ENCODE peak calls at places on chromosome 20, in five cellular contexts. One of them, this sample, is unnamed.

GRCh38 chr20:34703573-34704176 is 469 bp upstream of the TP53INP2 start:
- DNase-seq in psoas muscle: no peak
- DNase-seq in small intestine: peak
- DNase-seq in GM12864: no peak
- DNase-seq in breast epithelium: peak
- DNase-seq in this sample: no peak

GRCh38 chr20:19600042-19600441 is 158.0 kb upstream of the RIN2 start:
- DNase-seq in small intestine: no peak
- DNase-seq in GM12864: no peak
- DNase-seq in psoas muscle: no peak
- DNase-seq in breast epithelium: no peak
- DNase-seq in this sample: no peak

GRCh38 chr20:60092729-60093128 is 134.5 kb downstream of the CDH26 start:
- DNase-seq in psoas muscle: no peak
- DNase-seq in GM12864: no peak
- DNase-seq in small intestine: no peak
- DNase-seq in breast epithelium: no peak
- DNase-seq in this sample: no peak

GRCh38 chr20:25508083-25508770 is 77.1 kb downstream of the NINL start:
- DNase-seq in small intestine: peak
- DNase-seq in breast epithelium: no peak
- DNase-seq in GM12864: no peak
- DNase-seq in psoas muscle: no peak
- DNase-seq in this sample: no peak

GRCh38 chr20:59232618-59233017 is 67.8 kb upstream of the EDN3 start:
- DNase-seq in breast epithelium: no peak
- DNase-seq in GM12864: no peak
- DNase-seq in psoas muscle: no peak
- DNase-seq in small intestine: no peak
- DNase-seq in this sample: no peak

GRCh38 chr20:1137236-1137635 is 18.8 kb downstream of the PSMF1 start:
- DNase-seq in breast epithelium: no peak
- DNase-seq in GM12864: no peak
- DNase-seq in small intestine: no peak
- DNase-seq in psoas muscle: no peak
- DNase-seq in this sample: no peak

GRCh38 chr20:49669601-49670189 is 44.0 kb downstream of the B4GALT5 start:
- DNase-seq in breast epithelium: no peak
- DNase-seq in psoas muscle: no peak
- DNase-seq in small intestine: no peak
- DNase-seq in GM12864: no peak
- DNase-seq in this sample: peak

GRCh38 chr20:49821381-49821780 is 8.8 kb downstream of the SLC9A8 start:
- DNase-seq in psoas muscle: no peak
- DNase-seq in breast epithelium: no peak
- DNase-seq in GM12864: no peak
- DNase-seq in small intestine: no peak
- DNase-seq in this sample: no peak

GRCh38 chr20:709421-709820 is 33.8 kb upstream of the SCRT2 start:
- DNase-seq in psoas muscle: peak
- DNase-seq in breast epithelium: no peak
- DNase-seq in GM12864: no peak
- DNase-seq in small intestine: peak
- DNase-seq in this sample: no peak

GRCh38 chr20:50009521-50010454 is 27.0 kb downstream of the SNAI1 start:
- DNase-seq in small intestine: no peak
- DNase-seq in psoas muscle: no peak
- DNase-seq in breast epithelium: no peak
- DNase-seq in GM12864: no peak
- DNase-seq in this sample: no peak

GRCh38 chr20:48718914-48719578 is 108.8 kb downstream of the PREX1 start:
- DNase-seq in psoas muscle: no peak
- DNase-seq in GM12864: no peak
- DNase-seq in small intestine: peak
- DNase-seq in breast epithelium: no peak
- DNase-seq in this sample: peak

GRCh38 chr20:53216478-53216855 is 244.3 kb downstream of the TSHZ2 start:
- DNase-seq in GM12864: no peak
- DNase-seq in breast epithelium: no peak
- DNase-seq in small intestine: no peak
- DNase-seq in psoas muscle: no peak
- DNase-seq in this sample: no peak

GRCh38 chr20:52340036-52340634 is 148.6 kb upstream of the ZFP64 start:
- DNase-seq in GM12864: no peak
- DNase-seq in psoas muscle: no peak
- DNase-seq in breast epithelium: no peak
- DNase-seq in small intestine: peak
- DNase-seq in this sample: no peak

GRCh38 chr20:35610833-35611427 is 4.7 kb upstream of the SPAG4 start:
- DNase-seq in psoas muscle: no peak
- DNase-seq in breast epithelium: no peak
- DNase-seq in GM12864: no peak
- DNase-seq in small intestine: peak
- DNase-seq in this sample: no peak

GRCh38 chr20:37330316-37330715 is 15.6 kb upstream of the SRC start:
- DNase-seq in psoas muscle: no peak
- DNase-seq in breast epithelium: no peak
- DNase-seq in small intestine: no peak
- DNase-seq in GM12864: no peak
- DNase-seq in this sample: no peak

GRCh38 chr20:4490595-4491280 is 231.0 kb upstream of the PRND start:
- DNase-seq in GM12864: no peak
- DNase-seq in breast epithelium: no peak
- DNase-seq in psoas muscle: no peak
- DNase-seq in small intestine: no peak
- DNase-seq in this sample: no peak

GRCh38 chr20:14710941-14711340 is 373.5 kb upstream of the FLRT3 start:
- DNase-seq in psoas muscle: no peak
- DNase-seq in small intestine: no peak
- DNase-seq in breast epithelium: no peak
- DNase-seq in GM12864: no peak
- DNase-seq in this sample: no peak

GRCh38 chr20:47196091-47197081 is 160.1 kb downstream of the ZMYND8 start:
- DNase-seq in small intestine: peak
- DNase-seq in psoas muscle: peak
- DNase-seq in breast epithelium: no peak
- DNase-seq in GM12864: peak
- DNase-seq in this sample: peak

GRCh38 chr20:62203378-62204030 is 16.6 kb downstream of the HRH3 start:
- DNase-seq in psoas muscle: no peak
- DNase-seq in GM12864: no peak
- DNase-seq in small intestine: no peak
- DNase-seq in breast epithelium: no peak
- DNase-seq in this sample: no peak

GRCh38 chr20:35091808-35092523 is 641 bp downstream of the TRPC4AP start:
- DNase-seq in breast epithelium: peak
- DNase-seq in small intestine: peak
- DNase-seq in psoas muscle: no peak
- DNase-seq in GM12864: no peak
- DNase-seq in this sample: no peak

GRCh38 chr20:32536861-32537656 is 48.1 kb downstream of the NOL4L start:
- DNase-seq in small intestine: peak
- DNase-seq in GM12864: no peak
- DNase-seq in breast epithelium: no peak
- DNase-seq in psoas muscle: peak
- DNase-seq in this sample: peak

GRCh38 chr20:32231847-32232246 is 24.2 kb downstream of the POFUT1 start:
- DNase-seq in GM12864: no peak
- DNase-seq in psoas muscle: no peak
- DNase-seq in small intestine: peak
- DNase-seq in breast epithelium: no peak
- DNase-seq in this sample: no peak

GRCh38 chr20:51286758-51287157 is 255.8 kb downstream of the NFATC2 start:
- DNase-seq in breast epithelium: no peak
- DNase-seq in small intestine: no peak
- DNase-seq in GM12864: no peak
- DNase-seq in psoas muscle: no peak
- DNase-seq in this sample: no peak

GRCh38 chr20:35226126-35226774 is at the start of gene MMP24:
- DNase-seq in small intestine: no peak
- DNase-seq in GM12864: no peak
- DNase-seq in breast epithelium: no peak
- DNase-seq in psoas muscle: no peak
- DNase-seq in this sample: no peak

GRCh38 chr20:32674362-32674789 is 635 bp upstream of the C20orf203 start:
- DNase-seq in psoas muscle: no peak
- DNase-seq in breast epithelium: no peak
- DNase-seq in GM12864: peak
- DNase-seq in small intestine: peak
- DNase-seq in this sample: no peak

GRCh38 chr20:19858972-19859371 is 100.9 kb downstream of the RIN2 start:
- DNase-seq in breast epithelium: no peak
- DNase-seq in GM12864: no peak
- DNase-seq in small intestine: no peak
- DNase-seq in psoas muscle: peak
- DNase-seq in this sample: no peak

GRCh38 chr20:58131111-58131510 is 97.3 kb downstream of the ANKRD60 start:
- DNase-seq in small intestine: no peak
- DNase-seq in psoas muscle: no peak
- DNase-seq in breast epithelium: no peak
- DNase-seq in GM12864: no peak
- DNase-seq in this sample: no peak

GRCh38 chr20:58710481-58711265 is 18.1 kb downstream of the NPEPL1 start:
- DNase-seq in breast epithelium: peak
- DNase-seq in GM12864: no peak
- DNase-seq in small intestine: no peak
- DNase-seq in psoas muscle: no peak
- DNase-seq in this sample: no peak

GRCh38 chr20:7650481-7650880 is 289.8 kb downstream of the HAO1 start:
- DNase-seq in breast epithelium: no peak
- DNase-seq in psoas muscle: no peak
- DNase-seq in GM12864: no peak
- DNase-seq in small intestine: no peak
- DNase-seq in this sample: no peak

GRCh38 chr20:15515706-15516105 is 1057.5 kb downstream of the KIF16B start:
- DNase-seq in psoas muscle: no peak
- DNase-seq in GM12864: no peak
- DNase-seq in small intestine: no peak
- DNase-seq in breast epithelium: no peak
- DNase-seq in this sample: no peak

GRCh38 chr20:17227669-17228623 is 1.1 kb downstream of the PCSK2 start:
- DNase-seq in small intestine: no peak
- DNase-seq in breast epithelium: no peak
- DNase-seq in psoas muscle: no peak
- DNase-seq in GM12864: no peak
- DNase-seq in this sample: no peak

GRCh38 chr20:17225891-17226409 is 890 bp upstream of the PCSK2 start:
- DNase-seq in GM12864: no peak
- DNase-seq in small intestine: no peak
- DNase-seq in breast epithelium: no peak
- DNase-seq in psoas muscle: no peak
- DNase-seq in this sample: no peak

GRCh38 chr20:17228624-17229061 is 1.8 kb downstream of the PCSK2 start:
- DNase-seq in psoas muscle: no peak
- DNase-seq in small intestine: no peak
- DNase-seq in breast epithelium: no peak
- DNase-seq in GM12864: no peak
- DNase-seq in this sample: no peak

GRCh38 chr20:17227199-17227535 is 327 bp downstream of the PCSK2 start:
- DNase-seq in GM12864: no peak
- DNase-seq in breast epithelium: no peak
- DNase-seq in small intestine: no peak
- DNase-seq in psoas muscle: no peak
- DNase-seq in this sample: no peak

DNA sequence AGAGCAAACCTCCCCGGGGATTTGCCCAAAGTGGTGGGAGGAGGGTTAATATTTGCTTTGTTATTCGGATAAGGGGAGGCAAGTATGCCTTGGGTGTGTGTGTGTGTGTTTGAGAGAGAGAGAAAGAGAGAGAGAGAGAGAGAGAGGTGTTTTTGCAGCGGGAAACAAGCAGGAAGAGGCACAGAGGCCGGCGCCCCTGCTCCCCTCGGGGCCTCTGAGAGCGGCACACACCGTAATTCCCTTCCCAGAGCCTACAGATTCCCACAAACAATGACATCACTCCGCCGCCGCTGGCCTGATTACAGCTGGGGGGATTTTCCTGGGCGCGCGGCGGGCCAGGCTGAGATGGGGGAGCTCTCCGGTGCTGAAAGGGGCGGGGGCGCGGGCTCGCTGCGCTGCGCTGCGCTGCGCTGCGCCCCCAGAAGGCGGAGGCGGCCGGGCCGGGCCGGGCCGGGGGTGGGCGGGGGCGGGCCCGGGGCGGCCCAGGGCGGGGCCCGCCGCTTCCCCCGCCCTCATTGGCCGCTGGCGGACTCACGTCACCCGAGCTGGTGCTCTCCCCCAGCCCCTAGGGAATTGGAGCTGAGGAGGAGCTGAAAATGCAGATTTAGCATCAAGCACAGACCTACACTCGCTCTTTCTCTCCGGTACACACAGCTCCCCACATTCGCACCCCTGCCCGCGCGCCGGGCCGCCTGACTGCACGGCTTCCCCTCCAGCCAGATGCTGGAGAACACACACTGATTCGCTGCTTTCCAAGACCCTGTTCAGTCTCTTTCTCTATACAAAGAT is at the start of gene PCSK2:
- DNase-seq in GM12864: no peak
- DNase-seq in small intestine: peak
- DNase-seq in psoas muscle: peak
- DNase-seq in breast epithelium: no peak
- DNase-seq in this sample: no peak
- H3K4me3 ChIP-seq in GM12864: no peak
- H3K4me3 ChIP-seq in small intestine: peak
- H3K4me3 ChIP-seq in psoas muscle: peak
- H3K4me3 ChIP-seq in breast epithelium: peak
- H3K4me3 ChIP-seq in this sample: no peak

DNA sequence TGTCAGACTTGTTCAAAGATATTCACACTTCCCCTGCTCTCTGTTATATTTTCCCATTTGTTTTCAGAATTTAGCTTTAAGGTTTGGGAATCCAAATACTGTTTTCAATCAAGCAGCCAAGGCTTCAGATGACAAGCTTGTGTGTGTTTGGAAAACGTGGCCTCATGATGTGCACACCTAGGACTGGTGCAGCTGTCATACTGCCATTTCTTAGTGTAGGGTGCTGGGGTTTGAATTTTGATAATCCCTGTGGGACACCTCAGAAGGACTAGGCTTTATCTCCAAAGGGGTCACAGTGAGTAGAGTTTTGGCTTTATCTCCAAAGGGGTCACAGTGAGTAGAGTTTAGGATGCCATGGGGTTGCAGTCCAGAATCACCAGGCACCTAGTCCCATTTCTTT is 65.3 kb upstream of the JAG1 start:
- DNase-seq in GM12864: no peak
- DNase-seq in psoas muscle: no peak
- DNase-seq in small intestine: no peak
- DNase-seq in breast epithelium: no peak
- DNase-seq in this sample: no peak
- H3K4me3 ChIP-seq in GM12864: no peak
- H3K4me3 ChIP-seq in psoas muscle: peak
- H3K4me3 ChIP-seq in small intestine: no peak
- H3K4me3 ChIP-seq in breast epithelium: peak
- H3K4me3 ChIP-seq in this sample: no peak

GRCh38 chr20:24389686-24390085 is 79.7 kb upstream of the SYNDIG1 start:
- DNase-seq in GM12864: no peak
- DNase-seq in breast epithelium: no peak
- DNase-seq in psoas muscle: no peak
- DNase-seq in small intestine: no peak
- DNase-seq in this sample: no peak
- H3K4me3 ChIP-seq in GM12864: no peak
- H3K4me3 ChIP-seq in breast epithelium: no peak
- H3K4me3 ChIP-seq in psoas muscle: no peak
- H3K4me3 ChIP-seq in small intestine: no peak
- H3K4me3 ChIP-seq in this sample: no peak

GRCh38 chr20:41135888-41136243 is 1.5 kb upstream of the PLCG1 start:
- DNase-seq in GM12864: no peak
- DNase-seq in psoas muscle: no peak
- DNase-seq in small intestine: no peak
- DNase-seq in breast epithelium: no peak
- DNase-seq in this sample: no peak
- H3K4me3 ChIP-seq in GM12864: no peak
- H3K4me3 ChIP-seq in psoas muscle: no peak
- H3K4me3 ChIP-seq in small intestine: no peak
- H3K4me3 ChIP-seq in breast epithelium: no peak
- H3K4me3 ChIP-seq in this sample: no peak